ENCODE peak calls at places on chromosomes 11 and 22, in seven cellular contexts. One of them, this sample, is unnamed.

GRCh38 chr11:8756201-8756600 is 73.6 kb downstream of the RPL27A start:
- DNase-seq in uterus: no peak
- DNase-seq in Panc1: no peak
- DNase-seq in GM23338: no peak
- DNase-seq in cardiac muscle cell: no peak
- DNase-seq in Peyer's patch: no peak
- DNase-seq in transverse colon: no peak
- DNase-seq in this sample: no peak

GRCh38 chr11:66593650-66594049 is 665 bp downstream of the CCS start:
- DNase-seq in uterus: no peak
- DNase-seq in Panc1: no peak
- DNase-seq in GM23338: no peak
- DNase-seq in cardiac muscle cell: no peak
- DNase-seq in Peyer's patch: no peak
- DNase-seq in transverse colon: no peak
- DNase-seq in this sample: no peak

GRCh38 chr22:42608481-42609361 is 6.0 kb downstream of the POLDIP3 start:
- DNase-seq in uterus: no peak
- DNase-seq in Panc1: no peak
- DNase-seq in GM23338: no peak
- DNase-seq in cardiac muscle cell: peak
- DNase-seq in Peyer's patch: no peak
- DNase-seq in transverse colon: no peak
- DNase-seq in this sample: no peak

GRCh38 chr11:72239296-72239848 is 4.6 kb downstream of the PHOX2A start:
- DNase-seq in uterus: peak
- DNase-seq in Panc1: no peak
- DNase-seq in GM23338: peak
- DNase-seq in cardiac muscle cell: peak
- DNase-seq in Peyer's patch: peak
- DNase-seq in transverse colon: peak
- DNase-seq in this sample: peak

GRCh38 chr11:43924112-43924855 is 18.2 kb upstream of the C11orf96 start:
- DNase-seq in uterus: no peak
- DNase-seq in Panc1: no peak
- DNase-seq in GM23338: peak
- DNase-seq in cardiac muscle cell: no peak
- DNase-seq in Peyer's patch: no peak
- DNase-seq in transverse colon: no peak
- DNase-seq in this sample: no peak

GRCh38 chr11:6569706-6570105 is 33.7 kb downstream of the RRP8 start:
- DNase-seq in uterus: no peak
- DNase-seq in Panc1: no peak
- DNase-seq in GM23338: no peak
- DNase-seq in cardiac muscle cell: no peak
- DNase-seq in Peyer's patch: no peak
- DNase-seq in transverse colon: no peak
- DNase-seq in this sample: no peak

GRCh38 chr11:2131371-2132228 is 7.6 kb downstream of the IGF2 start:
- DNase-seq in uterus: no peak
- DNase-seq in Panc1: no peak
- DNase-seq in GM23338: no peak
- DNase-seq in cardiac muscle cell: no peak
- DNase-seq in Peyer's patch: no peak
- DNase-seq in transverse colon: no peak
- DNase-seq in this sample: no peak

GRCh38 chr22:47161631-47162030 is 399.2 kb downstream of the TBC1D22A start:
- DNase-seq in uterus: no peak
- DNase-seq in Panc1: no peak
- DNase-seq in GM23338: no peak
- DNase-seq in cardiac muscle cell: no peak
- DNase-seq in Peyer's patch: peak
- DNase-seq in transverse colon: peak
- DNase-seq in this sample: peak

GRCh38 chr11:119047205-119047604 is 9.8 kb downstream of the HYOU1 start:
- DNase-seq in uterus: no peak
- DNase-seq in Panc1: no peak
- DNase-seq in GM23338: no peak
- DNase-seq in cardiac muscle cell: no peak
- DNase-seq in Peyer's patch: no peak
- DNase-seq in transverse colon: no peak
- DNase-seq in this sample: no peak

GRCh38 chr22:32764330-32765116 is 37.0 kb upstream of the TIMP3 start:
- DNase-seq in uterus: peak
- DNase-seq in Panc1: no peak
- DNase-seq in GM23338: peak
- DNase-seq in cardiac muscle cell: peak
- DNase-seq in Peyer's patch: no peak
- DNase-seq in transverse colon: peak
- DNase-seq in this sample: peak

GRCh38 chr11:66222358-66223149 is 45.9 kb upstream of the RAB1B start:
- DNase-seq in uterus: peak
- DNase-seq in Panc1: peak
- DNase-seq in GM23338: peak
- DNase-seq in cardiac muscle cell: peak
- DNase-seq in Peyer's patch: peak
- DNase-seq in transverse colon: peak
- DNase-seq in this sample: peak

GRCh38 chr11:10540546-10540914 is 457 bp downstream of the RNF141 start:
- DNase-seq in uterus: no peak
- DNase-seq in Panc1: no peak
- DNase-seq in GM23338: peak
- DNase-seq in cardiac muscle cell: peak
- DNase-seq in Peyer's patch: no peak
- DNase-seq in transverse colon: no peak
- DNase-seq in this sample: no peak

GRCh38 chr11:76777325-76777724 is 5.8 kb upstream of the TSKU start:
- DNase-seq in uterus: no peak
- DNase-seq in Panc1: no peak
- DNase-seq in GM23338: no peak
- DNase-seq in cardiac muscle cell: no peak
- DNase-seq in Peyer's patch: no peak
- DNase-seq in transverse colon: no peak
- DNase-seq in this sample: no peak

GRCh38 chr11:65506770-65507485 is 8.1 kb downstream of the MALAT1 start:
- DNase-seq in uterus: no peak
- DNase-seq in Panc1: peak
- DNase-seq in GM23338: peak
- DNase-seq in cardiac muscle cell: peak
- DNase-seq in Peyer's patch: no peak
- DNase-seq in transverse colon: peak
- DNase-seq in this sample: peak

GRCh38 chr11:64250406-64250874 is 890 bp upstream of the PLCB3 start:
- DNase-seq in uterus: no peak
- DNase-seq in Panc1: no peak
- DNase-seq in GM23338: peak
- DNase-seq in cardiac muscle cell: no peak
- DNase-seq in Peyer's patch: no peak
- DNase-seq in transverse colon: no peak
- DNase-seq in this sample: no peak

GRCh38 chr11:87219266-87219665 is 181.5 kb downstream of the TMEM135 start:
- DNase-seq in uterus: no peak
- DNase-seq in Panc1: no peak
- DNase-seq in GM23338: peak
- DNase-seq in cardiac muscle cell: peak
- DNase-seq in Peyer's patch: no peak
- DNase-seq in transverse colon: no peak
- DNase-seq in this sample: no peak

GRCh38 chr11:118238397-118238796 is 13.6 kb upstream of the JAML start:
- DNase-seq in uterus: no peak
- DNase-seq in Panc1: no peak
- DNase-seq in GM23338: no peak
- DNase-seq in cardiac muscle cell: no peak
- DNase-seq in Peyer's patch: no peak
- DNase-seq in transverse colon: no peak
- DNase-seq in this sample: no peak

GRCh38 chr22:30605449-30606110 is 1.4 kb upstream of the TCN2 start:
- DNase-seq in uterus: peak
- DNase-seq in Panc1: no peak
- DNase-seq in GM23338: peak
- DNase-seq in cardiac muscle cell: peak
- DNase-seq in Peyer's patch: peak
- DNase-seq in transverse colon: peak
- DNase-seq in this sample: peak

GRCh38 chr11:65529475-65530156 is 4.7 kb downstream of the SCYL1 start:
- DNase-seq in uterus: no peak
- DNase-seq in Panc1: no peak
- DNase-seq in GM23338: no peak
- DNase-seq in cardiac muscle cell: no peak
- DNase-seq in Peyer's patch: no peak
- DNase-seq in transverse colon: no peak
- DNase-seq in this sample: no peak

GRCh38 chr11:68191661-68192579 is 21.2 kb downstream of the KMT5B start:
- DNase-seq in uterus: no peak
- DNase-seq in Panc1: no peak
- DNase-seq in GM23338: no peak
- DNase-seq in cardiac muscle cell: no peak
- DNase-seq in Peyer's patch: no peak
- DNase-seq in transverse colon: no peak
- DNase-seq in this sample: no peak

GRCh38 chr11:76579047-76579751 is 91.3 kb downstream of the LRRC32 start:
- DNase-seq in uterus: peak
- DNase-seq in Panc1: no peak
- DNase-seq in GM23338: peak
- DNase-seq in cardiac muscle cell: peak
- DNase-seq in Peyer's patch: peak
- DNase-seq in transverse colon: no peak
- DNase-seq in this sample: peak

DNA sequence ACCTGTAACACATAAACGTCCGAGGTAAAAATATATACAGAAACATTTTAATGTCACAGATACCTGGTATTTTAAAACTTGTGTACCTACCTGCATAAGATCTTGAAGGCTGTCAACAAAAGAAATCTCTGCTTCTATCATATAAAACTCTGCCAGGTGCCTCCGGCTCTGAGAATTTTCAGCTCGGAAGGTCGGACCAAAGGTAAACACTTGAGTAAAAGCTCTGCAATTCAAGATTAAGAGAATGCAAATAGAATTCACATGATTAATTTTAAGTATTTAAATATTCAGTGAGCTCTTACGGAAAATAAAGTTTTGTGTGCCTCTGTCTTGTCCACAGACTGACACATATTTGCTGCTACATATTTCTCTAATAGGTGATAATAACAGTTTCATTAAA is 75.4 kb upstream of the GAB2 start:
- DNase-seq in uterus: no peak
- DNase-seq in Panc1: no peak
- DNase-seq in GM23338: no peak
- DNase-seq in cardiac muscle cell: no peak
- DNase-seq in Peyer's patch: no peak
- DNase-seq in transverse colon: no peak
- DNase-seq in this sample: no peak
- H3K27ac ChIP-seq in uterus: no peak
- H3K27ac ChIP-seq in Panc1: no peak
- H3K27ac ChIP-seq in GM23338: no peak
- H3K27ac ChIP-seq in cardiac muscle cell: no peak
- H3K27ac ChIP-seq in Peyer's patch: no peak
- H3K27ac ChIP-seq in transverse colon: no peak
- H3K27ac ChIP-seq in this sample: no peak

GRCh38 chr11:46391186-46391577 is 394 bp downstream of the CHRM4 start:
- DNase-seq in uterus: no peak
- DNase-seq in Panc1: no peak
- DNase-seq in GM23338: no peak
- DNase-seq in cardiac muscle cell: no peak
- DNase-seq in Peyer's patch: no peak
- DNase-seq in transverse colon: no peak
- DNase-seq in this sample: no peak
- H3K4me3 ChIP-seq in uterus: no peak
- H3K4me3 ChIP-seq in Panc1: peak
- H3K4me3 ChIP-seq in GM23338: peak
- H3K4me3 ChIP-seq in cardiac muscle cell: peak
- H3K4me3 ChIP-seq in Peyer's patch: no peak
- H3K4me3 ChIP-seq in transverse colon: peak
- H3K4me3 ChIP-seq in this sample: peak

DNA sequence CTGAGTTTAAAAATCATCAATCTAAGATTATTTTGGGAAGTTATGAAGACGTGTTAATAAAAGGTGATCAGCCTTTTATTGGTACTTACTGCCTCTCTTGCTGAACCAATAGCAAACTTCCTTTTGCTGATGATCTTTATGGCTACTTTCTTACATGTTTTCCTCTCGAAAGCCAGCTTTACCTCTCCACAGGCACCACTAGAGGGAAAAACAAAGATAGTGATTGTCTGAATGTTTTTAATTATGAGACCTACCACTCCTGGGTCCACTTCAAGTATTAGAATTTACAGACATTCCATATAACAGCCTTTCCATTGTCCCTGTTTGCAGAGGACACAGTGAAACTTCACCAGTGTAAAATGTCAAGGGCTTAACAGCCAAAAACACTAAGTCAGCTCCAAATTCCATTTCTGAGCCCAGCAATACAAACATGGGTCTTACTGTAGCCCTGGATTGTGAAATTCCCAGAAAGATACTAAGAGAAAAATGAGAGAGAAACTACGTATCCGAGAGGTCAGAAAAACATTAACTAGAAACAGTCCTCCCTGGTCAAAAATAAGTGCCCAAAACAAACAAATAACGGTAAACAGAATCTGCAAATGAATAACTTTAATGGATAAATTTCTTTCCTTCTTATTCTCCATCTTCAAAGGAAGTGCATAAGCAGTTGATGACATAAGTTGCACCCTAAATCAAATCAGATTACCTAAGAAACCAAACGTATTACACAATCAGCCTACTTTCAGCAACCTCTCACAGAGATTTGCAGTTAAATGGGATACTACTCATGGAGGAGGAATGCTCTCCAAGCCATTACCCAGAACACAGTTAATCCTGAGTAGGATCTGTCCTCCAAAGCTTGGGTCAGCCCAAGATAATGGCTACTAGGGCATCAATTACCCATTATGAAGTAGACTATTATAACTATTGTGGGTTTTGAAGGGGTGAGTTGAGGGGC is 29.5 kb downstream of the CHEK2 start:
- DNase-seq in uterus: no peak
- DNase-seq in Panc1: no peak
- DNase-seq in GM23338: no peak
- DNase-seq in cardiac muscle cell: peak
- DNase-seq in Peyer's patch: no peak
- DNase-seq in transverse colon: no peak
- DNase-seq in this sample: no peak
- TF ChIP-seq CTCF in uterus: peak
- TF ChIP-seq CTCF in Panc1: no peak
- TF ChIP-seq CTCF in GM23338: no peak
- TF ChIP-seq CTCF in cardiac muscle cell: peak
- TF ChIP-seq CTCF in Peyer's patch: no peak
- TF ChIP-seq CTCF in transverse colon: no peak
- TF ChIP-seq CTCF in this sample: no peak

DNA sequence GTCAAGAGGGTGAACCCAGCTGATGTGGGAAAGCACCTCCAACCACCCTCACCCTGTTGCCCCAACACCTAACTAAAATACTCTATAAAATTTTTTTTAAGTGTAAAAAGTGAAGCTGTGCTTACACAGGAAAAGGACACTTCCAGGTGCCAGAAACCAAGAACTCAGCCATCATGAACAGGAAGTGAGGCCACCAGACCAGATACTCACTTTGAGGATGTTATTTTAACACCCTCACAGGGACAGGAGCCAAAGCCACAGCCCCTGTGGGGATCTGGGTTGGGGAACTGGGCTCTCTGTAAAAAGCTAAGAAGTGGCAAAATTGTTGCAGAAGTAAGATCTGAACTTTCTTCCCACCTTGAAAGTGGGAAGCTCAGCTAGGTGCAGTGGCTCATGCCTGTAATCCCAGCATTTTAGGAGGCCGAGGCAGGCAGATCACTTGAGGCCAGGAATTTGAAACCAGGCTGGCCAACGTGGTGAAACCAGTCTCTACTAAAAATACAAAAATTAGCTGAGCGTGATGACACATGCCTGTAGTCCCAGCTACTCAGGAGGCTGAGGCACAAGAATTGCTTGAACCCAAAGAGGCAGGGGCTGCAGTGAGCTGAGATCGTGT is 3.8 kb downstream of the RSPH14 start:
- DNase-seq in uterus: no peak
- DNase-seq in Panc1: no peak
- DNase-seq in GM23338: no peak
- DNase-seq in cardiac muscle cell: peak
- DNase-seq in Peyer's patch: no peak
- DNase-seq in transverse colon: peak
- DNase-seq in this sample: no peak
- H3K27ac ChIP-seq in uterus: no peak
- H3K27ac ChIP-seq in Panc1: no peak
- H3K27ac ChIP-seq in GM23338: no peak
- H3K27ac ChIP-seq in cardiac muscle cell: no peak
- H3K27ac ChIP-seq in Peyer's patch: peak
- H3K27ac ChIP-seq in transverse colon: peak
- H3K27ac ChIP-seq in this sample: no peak